ENCODE peak calls at places on chromosomes 16 and 17, in seven cellular contexts. Z is heart right ventricle; N is CD8-positive, alpha-beta T cell; R is A549; E is bronchial epithelial cell; S is dorsolateral prefrontal cortex; W is foreskin fibroblast. K is an unnamed sample.

GRCh38 chr17:63246344-63246743 is 199.8 kb downstream of the CYB561 start:
- DNase-seq in Z (no peak), N (no peak), R (no peak), E (no peak), S (no peak), W (no peak), K (no peak)

GRCh38 chr17:75634754-75635609 is 1.7 kb downstream of the SMIM5 start:
- DNase-seq in Z (no peak), N (no peak), R (no peak), E (no peak), S (peak; percentile 37), W (no peak), K (no peak)

GRCh38 chr16:24499193-24499814 is 40.1 kb upstream of the RBBP6 start:
- DNase-seq in Z (no peak), N (no peak), R (peak; percentile 57), E (peak; percentile 13), S (peak; percentile 18), W (no peak), K (peak; percentile 47)

GRCh38 chr16:56871172-56871593 is 6.2 kb downstream of the SLC12A3 start:
- DNase-seq in Z (no peak), N (no peak), R (peak; percentile 28), E (peak; percentile 29), S (no peak), W (peak; percentile 66), K (peak; percentile 73)

GRCh38 chr17:61002316-61002736 is 324.7 kb downstream of the BCAS3 start:
- DNase-seq in Z (no peak), N (no peak), R (peak; percentile 63), E (peak; percentile 51), S (no peak), W (peak; percentile 52), K (peak; percentile 8)

GRCh38 chr17:64217249-64217652 is 45.8 kb downstream of the TEX2 start:
- DNase-seq in Z (no peak), N (no peak), R (no peak), E (no peak), S (no peak), W (no peak), K (no peak)

GRCh38 chr17:37084375-37084774 is 135.6 kb downstream of the AATF start:
- DNase-seq in Z (no peak), N (no peak), R (no peak), E (no peak), S (no peak), W (no peak), K (no peak)

GRCh38 chr17:50560185-50560824 is at the start of gene CACNA1G:
- DNase-seq in Z (peak; percentile 92), N (peak; percentile 88), R (peak; percentile 93), E (peak; percentile 59), S (peak; percentile 73), W (peak; percentile 87), K (peak; percentile 94)

GRCh38 chr17:2948721-2949468 is 114.5 kb downstream of the OR1D5 start:
- DNase-seq in Z (no peak), N (no peak), R (no peak), E (no peak), S (no peak), W (no peak), K (no peak)

GRCh38 chr17:55577687-55578086 is 66.4 kb upstream of the SMIM36 start:
- DNase-seq in Z (peak; percentile 25), N (no peak), R (no peak), E (no peak), S (no peak), W (no peak), K (no peak)

GRCh38 chr16:47037746-47038458 is 64.4 kb upstream of the DNAJA2 start:
- DNase-seq in Z (peak; percentile 94), N (peak; percentile 95), R (peak; percentile 79), E (peak; percentile 32), S (peak; percentile 88), W (peak; percentile 65), K (peak; percentile 95)

GRCh38 chr16:89344314-89344828 is 126.9 kb downstream of the ZNF778 start:
- DNase-seq in Z (no peak), N (no peak), R (no peak), E (no peak), S (no peak), W (no peak), K (no peak)

GRCh38 chr17:37068266-37068665 is 119.5 kb downstream of the AATF start:
- DNase-seq in Z (no peak), N (no peak), R (no peak), E (no peak), S (no peak), W (no peak), K (no peak)

GRCh38 chr17:35896011-35896587 is 15.9 kb upstream of the CCL5 start:
- DNase-seq in Z (no peak), N (peak; percentile 65), R (no peak), E (no peak), S (no peak), W (no peak), K (peak; percentile 47)

GRCh38 chr16:15434425-15435215 is at the start of gene BMERB1:
- DNase-seq in Z (peak; percentile 79), N (peak; percentile 62), R (peak; percentile 77), E (peak; percentile 36), S (peak; percentile 83), W (peak; percentile 72), K (no peak)

GRCh38 chr16:47492428-47493357 is 31.6 kb downstream of the PHKB start:
- DNase-seq in Z (peak; percentile 79), N (no peak), R (no peak), E (no peak), S (no peak), W (peak; percentile 1), K (peak; percentile 62)

DNA sequence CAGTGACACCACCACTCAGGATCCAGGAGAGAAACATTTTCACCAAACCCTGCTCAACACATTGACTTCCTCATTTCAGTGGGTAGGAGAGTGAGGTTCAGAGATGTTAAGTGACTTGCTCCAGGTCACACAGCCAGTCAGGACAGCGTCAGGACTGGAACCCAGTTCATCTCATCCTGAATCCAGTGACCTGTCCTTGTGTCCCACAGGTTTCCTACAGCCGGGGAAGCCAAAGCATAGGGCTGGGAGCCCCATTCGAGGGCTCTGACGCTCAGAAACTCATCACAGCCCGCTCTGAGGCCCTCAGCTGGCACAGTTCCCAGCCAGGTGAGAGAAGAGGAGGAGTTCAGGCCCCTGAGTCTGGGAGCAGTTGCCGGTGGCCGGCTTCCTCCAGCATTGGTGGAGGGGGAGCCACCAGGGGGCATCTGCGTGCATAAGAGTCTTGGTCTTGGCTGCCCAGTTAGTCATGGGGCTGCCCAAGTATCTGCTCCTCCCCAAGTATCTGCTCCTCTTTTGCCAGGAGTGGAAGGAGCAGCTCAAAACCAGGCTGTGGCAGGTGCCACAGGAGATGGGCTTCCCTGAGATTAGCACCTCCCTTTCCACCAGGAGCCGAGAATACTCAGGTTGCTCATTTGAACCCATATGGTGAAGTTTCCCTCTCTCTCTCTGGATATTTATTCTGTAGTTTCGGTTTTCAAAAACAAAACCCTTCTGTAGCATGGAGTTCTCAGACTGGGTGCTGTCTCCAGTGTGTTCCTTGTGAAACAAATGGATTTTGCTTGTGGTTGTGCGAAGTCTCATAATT is 56.0 kb downstream of the TNFRSF13B start:
- DNase-seq in Z (peak; percentile 53), N (peak; percentile 50), R (peak; percentile 67), E (peak; percentile 50), S (no peak), W (peak; percentile 16), K (peak; percentile 76)
- TF ChIP-seq CTCF in Z (no peak), N (no peak), R (peak; percentile 42), E (peak; percentile 57), S (peak; percentile 32), W (peak; percentile 65), K (peak; percentile 75)

DNA sequence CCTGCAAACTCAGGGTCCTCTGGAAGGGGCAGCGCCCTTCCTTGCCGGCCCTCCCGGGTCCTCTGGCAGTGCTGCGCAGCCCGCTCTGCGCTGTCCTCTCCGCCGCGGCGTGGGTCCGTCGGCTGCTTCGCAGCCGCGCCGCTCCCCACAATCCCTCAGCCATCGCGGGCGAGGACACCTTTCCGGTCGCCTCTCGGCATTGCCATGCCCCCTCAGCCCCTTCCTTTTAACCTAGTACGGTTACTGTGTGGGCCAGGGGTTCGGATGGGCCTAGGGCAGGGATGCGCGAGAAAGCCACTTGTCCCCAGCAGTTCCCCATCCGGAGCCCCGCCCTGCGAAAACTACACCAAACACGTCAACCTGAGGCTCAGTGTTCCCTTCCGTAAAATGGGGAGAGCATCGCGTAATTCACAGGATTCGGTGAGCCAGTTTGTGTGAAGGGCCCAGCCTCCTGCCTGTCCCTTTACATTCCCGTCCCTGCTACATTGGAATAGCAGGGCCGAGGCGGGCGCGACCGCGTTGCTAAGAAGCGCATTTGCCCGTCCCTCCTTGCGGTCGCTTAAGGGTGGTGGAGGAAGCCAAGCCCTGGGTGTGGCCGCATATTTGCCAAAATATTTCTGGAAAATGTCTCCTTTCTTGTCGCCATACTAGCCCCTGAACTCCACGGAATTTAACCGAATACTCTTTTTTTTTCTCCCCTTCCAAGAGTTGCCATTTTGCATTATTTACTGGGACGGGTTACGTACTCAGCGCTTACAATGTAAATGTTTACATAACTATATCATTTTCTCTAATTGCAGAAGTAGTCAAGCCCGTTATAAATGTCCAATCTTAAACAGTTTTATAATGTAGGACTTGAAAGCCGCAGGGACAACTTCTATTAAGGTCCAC is 13.2 kb downstream of the COPZ2 start:
- DNase-seq in Z (peak; percentile 42), N (peak; percentile 53), R (peak; percentile 85), E (no peak), S (peak; percentile 7), W (no peak), K (no peak)
- TF ChIP-seq CTCF in Z (no peak), N (no peak), R (no peak), E (no peak), S (no peak), W (peak; percentile 1), K (no peak)

GRCh38 chr16:30429678-30430427 is at the start of gene DCTPP1:
- DNase-seq in Z (peak; percentile 90), N (peak; percentile 95), R (peak; percentile 100), E (peak; percentile 99), S (peak; percentile 95), W (peak; percentile 97), K (peak; percentile 95)

GRCh38 chr16:30429418-30429677 is 482 bp downstream of the DCTPP1 start:
- DNase-seq in Z (no peak), N (no peak), R (no peak), E (no peak), S (no peak), W (no peak), K (no peak)

GRCh38 chr16:30428055-30428454 is 1.8 kb downstream of the DCTPP1 start:
- DNase-seq in Z (no peak), N (no peak), R (no peak), E (no peak), S (no peak), W (no peak), K (no peak)

GRCh38 chr16:30434852-30435251 is 5.0 kb upstream of the DCTPP1 start:
- DNase-seq in Z (no peak), N (no peak), R (no peak), E (peak; percentile 76), S (no peak), W (no peak), K (no peak)

DNA sequence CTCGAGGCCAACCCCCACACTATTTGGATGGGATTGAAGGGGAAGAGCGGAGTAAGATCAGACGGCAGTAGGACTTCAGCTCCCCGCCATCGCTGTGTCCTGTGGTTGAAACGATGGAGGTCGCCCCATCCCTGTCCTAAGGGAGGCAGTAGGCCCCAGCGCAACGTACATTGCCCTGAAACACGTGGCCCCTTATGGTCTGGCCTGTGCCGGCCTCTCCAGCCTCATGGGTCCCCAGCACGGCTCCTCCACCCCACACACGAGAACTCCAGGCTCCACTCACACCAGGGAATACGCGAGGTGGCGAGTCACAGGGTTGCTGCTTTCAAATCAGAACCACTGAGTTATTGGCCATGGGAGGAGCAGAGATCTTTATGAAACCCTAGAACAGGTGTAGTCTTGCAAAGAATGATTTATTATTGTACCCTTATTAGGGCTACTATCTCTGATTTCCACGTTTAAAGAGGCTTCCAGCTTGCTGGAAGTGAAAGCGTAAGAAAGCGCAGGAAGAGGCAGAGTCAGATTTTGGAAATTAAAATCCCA is 669 bp upstream of the DCTPP1 start:
- DNase-seq in Z (peak; percentile 24), N (no peak), R (no peak), E (no peak), S (no peak), W (no peak), K (no peak)
- TF ChIP-seq CTCF in Z (peak; percentile 18), N (peak; percentile 0), R (no peak), E (no peak), S (peak; percentile 10), W (no peak), K (peak; percentile 28)

GRCh38 chr16:65991149-65991701 is 375.3 kb upstream of the CDH5 start:
- DNase-seq in Z (no peak), N (no peak), R (no peak), E (no peak), S (no peak), W (no peak), K (no peak)
- TF ChIP-seq CTCF in Z (no peak), N (no peak), R (no peak), E (no peak), S (no peak), W (no peak), K (no peak)

K was measured in GM10248.